ENCODE peak calls at places on chromosomes 6 and 20, in eight cellular contexts. E, Y, Z, M, C, T, P and V are unnamed samples.

GRCh38 chr6:153787341-153787606 is 251.8 kb upstream of the OPRM1 start:
- DNase-seq in Z (no peak), P (no peak), C (no peak), M (no peak), E (no peak), Y (no peak), T (no peak), V (no peak)

GRCh38 chr6:56699066-56699654 is 56.5 kb upstream of the DST start:
- DNase-seq in Z (peak; percentile 69), Y (no peak), E (no peak), M (no peak), P (no peak), C (no peak), T (no peak), V (no peak)

GRCh38 chr6:133698272-133698671 is 190.6 kb upstream of the TCF21 start:
- DNase-seq in M (no peak), P (no peak), E (no peak), C (no peak), T (no peak), Z (no peak), Y (no peak), V (no peak)

GRCh38 chr20:37544386-37544785 is 16.7 kb upstream of the BLCAP start:
- DNase-seq in P (no peak), C (no peak), M (peak; percentile 33), E (no peak), Z (no peak), T (no peak), Y (no peak), V (no peak)

GRCh38 chr6:143539723-143540122 is 28.2 kb upstream of the FUCA2 start:
- DNase-seq in T (no peak), Z (no peak), Y (no peak), M (no peak), C (no peak), P (no peak), E (no peak), V (no peak)

GRCh38 chr20:50313223-50313820 is 122.7 kb downstream of the CEBPB start:
- DNase-seq in T (no peak), E (no peak), C (no peak), Z (peak; percentile 72), P (no peak), Y (no peak), M (no peak), V (no peak)

GRCh38 chr6:123677897-123678296 is 41.1 kb upstream of the TRDN start:
- DNase-seq in T (no peak), Z (no peak), Y (no peak), P (no peak), C (no peak), E (no peak), M (no peak), V (no peak)

GRCh38 chr6:11212625-11213024 is 19.8 kb downstream of the NEDD9 start:
- DNase-seq in Y (no peak), P (no peak), C (no peak), T (peak; percentile 69), E (no peak), Z (peak; percentile 89), M (no peak), V (no peak)

GRCh38 chr20:8464368-8464767 is 332.3 kb downstream of the PLCB1 start:
- DNase-seq in T (no peak), C (no peak), P (no peak), M (no peak), Z (no peak), E (no peak), Y (no peak), V (no peak)

GRCh38 chr20:407097-407952 is 774 bp upstream of the RBCK1 start:
- DNase-seq in M (peak; percentile 91), T (peak; percentile 67), C (peak; percentile 68), Z (peak; percentile 75), Y (peak; percentile 89), P (no peak), E (peak; percentile 73), V (peak; percentile 96)

DNA sequence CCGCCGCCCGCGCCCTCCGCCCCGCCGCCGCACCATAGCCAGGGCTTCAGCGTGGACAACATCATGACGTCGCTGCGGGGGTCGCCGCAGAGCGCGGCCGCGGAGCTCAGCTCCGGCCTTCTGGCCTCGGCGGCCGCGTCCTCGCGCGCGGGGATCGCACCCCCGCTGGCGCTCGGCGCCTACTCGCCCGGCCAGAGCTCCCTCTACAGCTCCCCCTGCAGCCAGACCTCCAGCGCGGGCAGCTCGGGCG is 1.5 kb downstream of the FOXC1 start:
- DNase-seq in Y (peak; percentile 53), M (no peak), E (no peak), P (no peak), C (no peak), T (no peak), Z (peak; percentile 53), V (no peak)
- TF ChIP-seq CTCF in Y (no peak), M (no peak), E (no peak), P (no peak), C (no peak), T (no peak), Z (peak; percentile 14), V (peak; percentile 37)

GRCh38 chr6:27141013-27141412 is 106.5 kb upstream of the PRSS16 start:
- DNase-seq in Y (no peak), P (no peak), Z (no peak), C (no peak), E (no peak), T (no peak), M (no peak), V (no peak)
- TF ChIP-seq CTCF in Y (no peak), P (no peak), Z (no peak), C (no peak), E (no peak), T (no peak), M (no peak), V (no peak)

DNA sequence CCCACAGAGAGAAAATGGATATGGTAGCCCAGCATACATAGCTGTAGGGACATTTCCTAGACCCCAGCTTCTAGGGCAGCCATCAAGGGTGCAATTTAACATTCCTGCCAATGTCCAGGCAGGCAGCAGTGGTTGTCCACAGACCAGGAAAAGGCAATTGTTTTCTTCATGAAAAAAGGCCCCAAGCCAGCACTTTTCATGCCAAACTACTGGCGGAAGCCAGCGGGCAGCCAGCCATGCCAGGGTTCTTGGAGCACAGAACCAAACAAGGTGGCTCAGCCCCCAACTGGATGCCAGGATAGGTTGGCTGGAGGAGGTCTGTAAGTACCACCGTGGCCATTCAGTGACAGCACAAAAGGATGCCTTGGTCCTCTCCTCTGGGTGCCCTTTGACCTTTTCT is 94.6 kb downstream of the BANF2 start:
- DNase-seq in Y (no peak), M (no peak), C (no peak), P (no peak), Z (no peak), E (no peak), T (no peak), V (no peak)
- TF ChIP-seq CTCF in Y (no peak), M (no peak), C (no peak), P (no peak), Z (no peak), E (no peak), T (no peak), V (no peak)

GRCh38 chr6:74899416-74899815 is 306.4 kb downstream of the COL12A1 start:
- DNase-seq in P (no peak), T (no peak), M (no peak), C (no peak), E (peak; percentile 6), Z (peak; percentile 76), Y (no peak), V (no peak)
- TF ChIP-seq CTCF in P (no peak), T (no peak), M (no peak), C (no peak), E (no peak), Z (peak; percentile 44), Y (no peak), V (peak; percentile 30)

GRCh38 chr6:100460650-100461204 is 4.0 kb downstream of the SIM1 start:
- DNase-seq in E (peak; percentile 64), Y (peak; percentile 59), C (no peak), Z (no peak), P (no peak), T (no peak), M (no peak), V (no peak)
- TF ChIP-seq CTCF in E (peak; percentile 80), Y (peak; percentile 57), C (no peak), Z (peak; percentile 36), P (peak; percentile 39), T (no peak), M (no peak), V (peak; percentile 79)

GRCh38 chr6:165605901-165606739 is 56.9 kb downstream of the PDE10A start:
- DNase-seq in Y (no peak), E (no peak), P (no peak), T (no peak), C (no peak), M (no peak), Z (no peak), V (no peak)
- TF ChIP-seq CTCF in Y (no peak), E (no peak), P (no peak), T (no peak), C (no peak), M (no peak), Z (no peak), V (no peak)

GRCh38 chr6:127554435-127555006 is 22.5 kb upstream of the C6orf58 start:
- DNase-seq in T (no peak), Y (peak; percentile 36), Z (peak; percentile 64), C (no peak), P (no peak), M (no peak), E (peak; percentile 42), V (no peak)
- TF ChIP-seq CTCF in T (no peak), Y (no peak), Z (peak; percentile 67), C (no peak), P (peak; percentile 42), M (no peak), E (peak; percentile 35), V (peak; percentile 77)

GRCh38 chr6:160766657-160767018 is 64.6 kb downstream of the PLG start:
- DNase-seq in P (no peak), Z (no peak), T (no peak), Y (no peak), M (no peak), C (no peak), E (no peak), V (no peak)

GRCh38 chr6:160765412-160765811 is 63.4 kb downstream of the PLG start:
- DNase-seq in P (no peak), Y (peak; percentile 15), T (no peak), C (no peak), M (no peak), E (no peak), Z (no peak), V (no peak)

GRCh38 chr6:160767019-160767646 is 65.1 kb downstream of the PLG start:
- DNase-seq in E (peak; percentile 86), Y (peak; percentile 81), T (peak; percentile 75), M (peak; percentile 79), C (no peak), Z (peak; percentile 51), P (no peak), V (no peak)

GRCh38 chr6:160768101-160768500 is 66.1 kb downstream of the PLG start:
- DNase-seq in T (no peak), E (no peak), P (no peak), M (no peak), C (no peak), Z (no peak), Y (no peak), V (no peak)

DNA sequence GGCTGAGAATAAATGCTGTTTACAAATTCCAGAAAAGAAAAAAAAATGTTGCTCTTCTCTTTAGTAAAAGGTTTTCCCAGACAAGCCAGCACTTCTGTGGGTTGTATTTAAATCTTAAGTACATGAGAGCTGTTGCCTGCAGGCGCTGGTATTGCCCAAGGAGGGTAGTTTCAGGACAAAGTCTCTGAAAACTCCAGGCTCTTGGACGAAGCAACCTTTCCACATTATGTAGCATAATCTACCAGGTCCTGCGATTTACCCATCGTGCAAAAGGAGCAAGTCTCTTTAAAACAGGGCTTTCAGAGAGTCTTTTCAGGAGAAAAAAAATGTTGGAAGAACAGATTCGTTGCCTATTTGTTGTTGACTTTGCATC is 65.6 kb downstream of the PLG start:
- DNase-seq in E (no peak), Z (no peak), C (no peak), P (no peak), T (no peak), Y (no peak), M (no peak), V (no peak)
- TF ChIP-seq CTCF in E (no peak), Z (no peak), C (no peak), P (no peak), T (no peak), Y (no peak), M (no peak), V (peak; percentile 71)